ENCODE peak calls at places on chromosomes 16 and 17, in nine cellular contexts. One of them, this sample, is unnamed.

GRCh38 chr17:80872011-80872929 is 119.4 kb upstream of the CHMP6 start:
- DNase-seq in astrocyte of the spinal cord: no peak
- DNase-seq in stomach: no peak
- DNase-seq in A549: no peak
- DNase-seq in body of pancreas: no peak
- DNase-seq in mucosa of descending colon: peak; percentile 19
- DNase-seq in fibroblast of villous mesenchyme: no peak
- DNase-seq in AG09309: no peak
- DNase-seq in OCI-LY7: no peak
- DNase-seq in this sample: no peak

GRCh38 chr17:9270921-9271320 is 249.6 kb downstream of the NTN1 start:
- DNase-seq in stomach: no peak
- DNase-seq in fibroblast of villous mesenchyme: no peak
- DNase-seq in astrocyte of the spinal cord: no peak
- DNase-seq in A549: no peak
- DNase-seq in OCI-LY7: no peak
- DNase-seq in body of pancreas: no peak
- DNase-seq in AG09309: no peak
- DNase-seq in mucosa of descending colon: no peak
- DNase-seq in this sample: no peak

GRCh38 chr17:77303620-77304019 is 162.9 kb downstream of the SEC14L1 start:
- DNase-seq in OCI-LY7: no peak
- DNase-seq in A549: no peak
- DNase-seq in stomach: no peak
- DNase-seq in astrocyte of the spinal cord: no peak
- DNase-seq in fibroblast of villous mesenchyme: no peak
- DNase-seq in AG09309: no peak
- DNase-seq in mucosa of descending colon: no peak
- DNase-seq in body of pancreas: no peak
- DNase-seq in this sample: no peak

GRCh38 chr17:44916781-44917241 is 1.5 kb upstream of the GFAP start:
- DNase-seq in body of pancreas: peak; percentile 81
- DNase-seq in astrocyte of the spinal cord: peak; percentile 52
- DNase-seq in OCI-LY7: no peak
- DNase-seq in A549: no peak
- DNase-seq in mucosa of descending colon: no peak
- DNase-seq in stomach: no peak
- DNase-seq in fibroblast of villous mesenchyme: no peak
- DNase-seq in AG09309: peak; percentile 27
- DNase-seq in this sample: no peak

GRCh38 chr16:51881731-51882130 is 665.2 kb downstream of the TOX3 start:
- DNase-seq in stomach: no peak
- DNase-seq in astrocyte of the spinal cord: peak; percentile 33
- DNase-seq in body of pancreas: no peak
- DNase-seq in OCI-LY7: no peak
- DNase-seq in fibroblast of villous mesenchyme: peak; percentile 38
- DNase-seq in A549: no peak
- DNase-seq in AG09309: no peak
- DNase-seq in mucosa of descending colon: no peak
- DNase-seq in this sample: no peak

GRCh38 chr17:2571523-2572303 is 21.7 kb upstream of the PAFAH1B1 start:
- DNase-seq in AG09309: no peak
- DNase-seq in astrocyte of the spinal cord: no peak
- DNase-seq in A549: no peak
- DNase-seq in mucosa of descending colon: no peak
- DNase-seq in fibroblast of villous mesenchyme: no peak
- DNase-seq in OCI-LY7: peak; percentile 25
- DNase-seq in body of pancreas: no peak
- DNase-seq in stomach: no peak
- DNase-seq in this sample: no peak

GRCh38 chr16:84543931-84544776 is 39.7 kb upstream of the MEAK7 start:
- DNase-seq in stomach: no peak
- DNase-seq in AG09309: no peak
- DNase-seq in A549: no peak
- DNase-seq in mucosa of descending colon: peak; percentile 58
- DNase-seq in body of pancreas: no peak
- DNase-seq in OCI-LY7: no peak
- DNase-seq in fibroblast of villous mesenchyme: no peak
- DNase-seq in astrocyte of the spinal cord: no peak
- DNase-seq in this sample: peak; percentile 45

GRCh38 chr17:66138120-66138519 is 53.8 kb downstream of the CEP112 start:
- DNase-seq in fibroblast of villous mesenchyme: no peak
- DNase-seq in mucosa of descending colon: no peak
- DNase-seq in A549: no peak
- DNase-seq in astrocyte of the spinal cord: no peak
- DNase-seq in AG09309: no peak
- DNase-seq in stomach: no peak
- DNase-seq in OCI-LY7: peak; percentile 76
- DNase-seq in body of pancreas: no peak
- DNase-seq in this sample: no peak

GRCh38 chr17:11981862-11982261 is 15.4 kb downstream of the ZNF18 start:
- DNase-seq in A549: no peak
- DNase-seq in stomach: no peak
- DNase-seq in OCI-LY7: no peak
- DNase-seq in astrocyte of the spinal cord: no peak
- DNase-seq in body of pancreas: no peak
- DNase-seq in mucosa of descending colon: no peak
- DNase-seq in fibroblast of villous mesenchyme: no peak
- DNase-seq in AG09309: no peak
- DNase-seq in this sample: no peak

GRCh38 chr17:62653831-62654829 is 26.7 kb downstream of the MRC2 start:
- DNase-seq in A549: no peak
- DNase-seq in body of pancreas: peak; percentile 44
- DNase-seq in fibroblast of villous mesenchyme: peak; percentile 93
- DNase-seq in mucosa of descending colon: peak; percentile 56
- DNase-seq in OCI-LY7: no peak
- DNase-seq in astrocyte of the spinal cord: peak; percentile 48
- DNase-seq in AG09309: no peak
- DNase-seq in stomach: peak; percentile 38
- DNase-seq in this sample: peak; percentile 59

GRCh38 chr17:43834106-43834505 is 1.2 kb upstream of the MPP3 start:
- DNase-seq in A549: peak; percentile 26
- DNase-seq in astrocyte of the spinal cord: no peak
- DNase-seq in OCI-LY7: no peak
- DNase-seq in stomach: no peak
- DNase-seq in AG09309: peak; percentile 34
- DNase-seq in body of pancreas: peak; percentile 51
- DNase-seq in fibroblast of villous mesenchyme: peak; percentile 13
- DNase-seq in mucosa of descending colon: no peak
- DNase-seq in this sample: no peak

GRCh38 chr17:69501591-69502468 is 87.3 kb downstream of the MAP2K6 start:
- DNase-seq in fibroblast of villous mesenchyme: peak; percentile 83
- DNase-seq in astrocyte of the spinal cord: peak; percentile 95
- DNase-seq in mucosa of descending colon: peak; percentile 40
- DNase-seq in stomach: peak; percentile 49
- DNase-seq in A549: peak; percentile 63
- DNase-seq in AG09309: no peak
- DNase-seq in body of pancreas: peak; percentile 68
- DNase-seq in OCI-LY7: peak; percentile 61
- DNase-seq in this sample: peak; percentile 72

GRCh38 chr17:64455993-64456885 is 7.3 kb downstream of the MILR1 start:
- DNase-seq in OCI-LY7: peak; percentile 89
- DNase-seq in fibroblast of villous mesenchyme: no peak
- DNase-seq in body of pancreas: no peak
- DNase-seq in stomach: no peak
- DNase-seq in astrocyte of the spinal cord: no peak
- DNase-seq in A549: no peak
- DNase-seq in AG09309: no peak
- DNase-seq in mucosa of descending colon: no peak
- DNase-seq in this sample: no peak

GRCh38 chr16:47503936-47504335 is 42.8 kb downstream of the PHKB start:
- DNase-seq in fibroblast of villous mesenchyme: no peak
- DNase-seq in astrocyte of the spinal cord: peak; percentile 33
- DNase-seq in stomach: no peak
- DNase-seq in A549: no peak
- DNase-seq in mucosa of descending colon: no peak
- DNase-seq in body of pancreas: no peak
- DNase-seq in AG09309: no peak
- DNase-seq in OCI-LY7: no peak
- DNase-seq in this sample: no peak

DNA sequence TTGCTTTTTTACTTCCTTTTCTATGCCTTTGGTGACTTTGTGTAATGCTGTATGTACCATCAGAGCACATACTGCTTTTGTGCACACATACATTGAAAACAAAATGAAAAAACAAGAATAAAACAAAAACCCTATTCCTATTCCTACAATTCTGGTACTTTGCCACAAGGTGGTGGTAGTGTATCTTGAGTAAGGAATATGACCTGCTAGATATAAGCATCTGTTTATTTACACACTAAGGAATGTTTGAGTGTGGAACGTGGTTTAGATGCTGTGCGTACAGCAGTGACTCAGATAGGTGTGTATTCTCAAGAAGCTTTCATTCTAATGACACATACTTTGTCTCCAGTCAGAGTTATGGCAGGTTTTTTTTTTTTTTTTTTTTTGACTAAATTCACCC is 606.2 kb downstream of the WWOX start:
- DNase-seq in mucosa of descending colon: no peak
- DNase-seq in stomach: no peak
- DNase-seq in body of pancreas: no peak
- DNase-seq in AG09309: no peak
- DNase-seq in A549: peak; percentile 74
- DNase-seq in fibroblast of villous mesenchyme: peak; percentile 75
- DNase-seq in astrocyte of the spinal cord: peak; percentile 14
- DNase-seq in OCI-LY7: peak; percentile 22
- DNase-seq in this sample: no peak
- TF ChIP-seq CTCF in mucosa of descending colon: peak; percentile 37
- TF ChIP-seq CTCF in stomach: peak; percentile 54
- TF ChIP-seq CTCF in body of pancreas: peak; percentile 12
- TF ChIP-seq CTCF in AG09309: no peak
- TF ChIP-seq CTCF in A549: no peak
- TF ChIP-seq CTCF in fibroblast of villous mesenchyme: peak; percentile 58
- TF ChIP-seq CTCF in astrocyte of the spinal cord: peak; percentile 19
- TF ChIP-seq CTCF in OCI-LY7: peak; percentile 74
- TF ChIP-seq CTCF in this sample: peak; percentile 54

DNA sequence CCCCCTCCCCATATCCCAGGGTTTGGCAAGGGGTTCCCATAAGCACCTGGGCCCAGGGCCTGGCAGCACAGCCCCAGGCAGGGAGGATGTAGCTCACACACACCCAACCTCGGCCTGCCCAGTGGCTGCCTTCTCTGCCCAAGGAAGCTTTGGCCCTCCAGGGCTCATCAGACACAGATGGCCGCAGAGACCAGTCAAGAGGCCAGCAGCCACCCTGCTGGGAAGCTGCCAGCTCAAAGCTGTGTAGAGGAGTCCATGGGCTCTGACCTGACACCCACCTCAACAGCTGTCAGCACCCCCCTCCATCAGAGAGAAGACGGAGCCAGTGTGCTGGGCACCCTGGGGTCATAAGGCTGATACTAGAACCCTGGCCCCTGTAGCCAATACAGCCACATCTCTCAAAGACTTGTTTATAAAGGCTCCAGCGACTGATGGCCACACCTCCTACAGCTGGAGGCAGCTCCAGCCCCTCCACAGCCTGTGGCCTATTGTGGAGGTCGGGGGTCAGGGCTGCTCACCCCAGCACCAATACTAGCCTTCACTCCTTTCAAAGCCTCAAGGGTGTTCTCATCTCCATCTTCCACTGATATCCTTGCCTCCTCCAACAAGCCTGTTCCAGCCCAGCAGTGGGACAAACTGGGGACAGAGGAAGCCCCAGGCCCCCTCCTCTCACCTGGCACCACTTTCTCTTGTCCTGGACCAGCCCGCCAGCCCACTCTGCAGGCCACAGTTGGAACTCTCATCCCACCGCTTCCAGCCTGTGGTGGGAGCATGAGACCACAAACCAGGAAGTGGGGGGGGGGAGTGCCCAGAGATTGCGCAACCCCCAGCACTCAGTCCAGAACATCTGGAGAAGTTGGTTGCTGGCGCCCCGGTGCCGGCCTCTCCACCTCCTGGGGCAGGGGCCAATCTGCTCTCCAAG is 2.2 kb upstream of the MPG start:
- DNase-seq in body of pancreas: peak; percentile 73
- DNase-seq in AG09309: peak; percentile 61
- DNase-seq in OCI-LY7: peak; percentile 33
- DNase-seq in astrocyte of the spinal cord: peak; percentile 77
- DNase-seq in mucosa of descending colon: peak; percentile 70
- DNase-seq in A549: no peak
- DNase-seq in stomach: peak; percentile 60
- DNase-seq in fibroblast of villous mesenchyme: peak; percentile 97
- DNase-seq in this sample: peak; percentile 63
- TF ChIP-seq CTCF in body of pancreas: no peak
- TF ChIP-seq CTCF in AG09309: peak; percentile 47
- TF ChIP-seq CTCF in OCI-LY7: peak; percentile 28
- TF ChIP-seq CTCF in astrocyte of the spinal cord: peak; percentile 28
- TF ChIP-seq CTCF in mucosa of descending colon: no peak
- TF ChIP-seq CTCF in A549: no peak
- TF ChIP-seq CTCF in stomach: no peak
- TF ChIP-seq CTCF in fibroblast of villous mesenchyme: peak; percentile 62
- TF ChIP-seq CTCF in this sample: no peak

GRCh38 chr17:56908061-56908542 is 5.7 kb downstream of the TRIM25 start:
- DNase-seq in AG09309: no peak
- DNase-seq in astrocyte of the spinal cord: no peak
- DNase-seq in A549: peak; percentile 53
- DNase-seq in mucosa of descending colon: peak; percentile 72
- DNase-seq in body of pancreas: peak; percentile 49
- DNase-seq in OCI-LY7: peak; percentile 70
- DNase-seq in stomach: peak; percentile 58
- DNase-seq in fibroblast of villous mesenchyme: no peak
- DNase-seq in this sample: peak; percentile 61
- TF ChIP-seq CTCF in AG09309: no peak
- TF ChIP-seq CTCF in astrocyte of the spinal cord: no peak
- TF ChIP-seq CTCF in A549: no peak
- TF ChIP-seq CTCF in mucosa of descending colon: no peak
- TF ChIP-seq CTCF in body of pancreas: no peak
- TF ChIP-seq CTCF in OCI-LY7: no peak
- TF ChIP-seq CTCF in stomach: no peak
- TF ChIP-seq CTCF in fibroblast of villous mesenchyme: no peak
- TF ChIP-seq CTCF in this sample: no peak

GRCh38 chr16:23244122-23244521 is 58.0 kb upstream of the SCNN1B start:
- DNase-seq in AG09309: no peak
- DNase-seq in astrocyte of the spinal cord: no peak
- DNase-seq in mucosa of descending colon: no peak
- DNase-seq in OCI-LY7: peak; percentile 17
- DNase-seq in fibroblast of villous mesenchyme: no peak
- DNase-seq in stomach: no peak
- DNase-seq in body of pancreas: no peak
- DNase-seq in A549: no peak
- DNase-seq in this sample: no peak
- TF ChIP-seq CTCF in AG09309: no peak
- TF ChIP-seq CTCF in astrocyte of the spinal cord: no peak
- TF ChIP-seq CTCF in mucosa of descending colon: no peak
- TF ChIP-seq CTCF in OCI-LY7: peak; percentile 30
- TF ChIP-seq CTCF in fibroblast of villous mesenchyme: no peak
- TF ChIP-seq CTCF in stomach: no peak
- TF ChIP-seq CTCF in body of pancreas: no peak
- TF ChIP-seq CTCF in A549: no peak
- TF ChIP-seq CTCF in this sample: no peak

DNA sequence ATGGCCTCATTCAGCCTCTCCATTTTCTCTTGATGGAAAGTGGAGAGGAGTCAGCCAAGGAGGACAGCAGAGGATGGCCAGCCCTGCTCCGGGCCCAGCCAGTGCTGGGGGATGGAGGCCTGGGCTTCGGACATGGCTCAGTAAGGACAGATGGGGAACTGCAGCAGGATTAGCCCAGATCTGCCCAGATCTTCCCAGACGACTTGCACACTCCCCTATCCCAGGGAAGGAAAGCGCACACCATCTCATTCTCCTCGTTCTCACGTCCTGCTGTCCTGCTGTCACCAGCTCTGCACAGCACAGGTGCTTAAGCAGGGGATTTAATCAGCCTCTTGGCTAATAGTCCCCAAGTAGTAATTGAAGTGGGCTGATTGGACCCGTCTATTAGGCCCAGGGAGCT is 100.2 kb upstream of the SDK2 start:
- DNase-seq in fibroblast of villous mesenchyme: no peak
- DNase-seq in stomach: no peak
- DNase-seq in OCI-LY7: no peak
- DNase-seq in A549: no peak
- DNase-seq in body of pancreas: no peak
- DNase-seq in AG09309: no peak
- DNase-seq in astrocyte of the spinal cord: no peak
- DNase-seq in mucosa of descending colon: no peak
- DNase-seq in this sample: no peak
- TF ChIP-seq CTCF in fibroblast of villous mesenchyme: no peak
- TF ChIP-seq CTCF in stomach: no peak
- TF ChIP-seq CTCF in OCI-LY7: no peak
- TF ChIP-seq CTCF in A549: no peak
- TF ChIP-seq CTCF in body of pancreas: no peak
- TF ChIP-seq CTCF in AG09309: no peak
- TF ChIP-seq CTCF in astrocyte of the spinal cord: no peak
- TF ChIP-seq CTCF in mucosa of descending colon: no peak
- TF ChIP-seq CTCF in this sample: no peak